ENCODE peak calls at places on chromosome 4, in eight cellular contexts. U is A549, A is astrocyte, W is IMR-90, O is foreskin fibroblast, Y is choroid plexus epithelial cell, Z is GM06990, J is tibial artery. B is an unnamed sample.

GRCh38 chr4:115834441-115834840 is 721.0 kb upstream of the NDST4 start:
- DNase-seq in W (no peak), U (no peak), Y (no peak), Z (no peak), A (no peak), J (no peak), O (no peak), B (no peak)

GRCh38 chr4:88938138-88938537 is 118.8 kb downstream of the FAM13A start:
- DNase-seq in O (peak), U (no peak), Z (no peak), W (peak), A (peak), J (no peak), Y (peak), B (peak)

GRCh38 chr4:99117876-99118693 is 26.0 kb downstream of the ADH4 start:
- DNase-seq in A (no peak), J (no peak), Z (no peak), U (no peak), Y (peak), O (no peak), W (peak), B (peak)

GRCh38 chr4:23269583-23269982 is 576.8 kb downstream of the GBA3 start:
- DNase-seq in Y (no peak), J (no peak), W (no peak), A (no peak), Z (no peak), U (no peak), O (no peak), B (peak)

GRCh38 chr4:1478766-1479355 is 72.6 kb upstream of the NKX1-1 start:
- DNase-seq in Y (no peak), W (no peak), O (no peak), J (no peak), U (no peak), Z (no peak), A (no peak), B (no peak)

GRCh38 chr4:22014222-22014741 is 65.7 kb upstream of the KCNIP4 start:
- DNase-seq in W (no peak), O (no peak), Z (no peak), A (no peak), U (no peak), Y (peak), J (no peak), B (peak)

GRCh38 chr4:47550899-47551548 is 65.9 kb downstream of the ATP10D start:
- DNase-seq in O (no peak), U (no peak), Y (peak), Z (no peak), J (no peak), W (peak), A (no peak), B (no peak)

GRCh38 chr4:121484633-121485032 is 103.8 kb upstream of the QRFPR start:
- DNase-seq in Y (peak), Z (no peak), A (peak), J (no peak), U (peak), O (peak), W (peak), B (peak)

GRCh38 chr4:157012781-157013180 is 41.2 kb upstream of the PDGFC start:
- DNase-seq in W (peak), Y (peak), A (peak), J (no peak), U (no peak), Z (no peak), O (no peak), B (peak)

GRCh38 chr4:78945638-78946179 is 6.5 kb upstream of the PAQR3 start:
- DNase-seq in J (no peak), U (no peak), O (no peak), W (no peak), Z (no peak), A (peak), Y (no peak), B (no peak)

GRCh38 chr4:86302242-86302641 is 57.6 kb downstream of the MAPK10 start:
- DNase-seq in Z (peak), W (peak), A (peak), U (no peak), Y (no peak), J (peak), O (no peak), B (peak)

GRCh38 chr4:168183717-168184571 is 91.6 kb downstream of the ANXA10 start:
- DNase-seq in J (no peak), U (peak), A (peak), W (peak), Z (peak), Y (peak), O (peak), B (peak)

GRCh38 chr4:108685036-108685686 is 34.8 kb downstream of the OSTC start:
- DNase-seq in W (no peak), A (no peak), O (no peak), Z (no peak), J (no peak), U (no peak), Y (peak), B (peak)

GRCh38 chr4:187268940-187269339 is 545.3 kb upstream of the FAT1 start:
- DNase-seq in Y (peak), A (peak), W (peak), U (no peak), J (no peak), O (peak), Z (no peak), B (no peak)

GRCh38 chr4:154124539-154125255 is 335.8 kb upstream of the SFRP2 start:
- DNase-seq in O (peak), U (no peak), Z (no peak), J (no peak), W (peak), Y (peak), A (peak), B (peak)

GRCh38 chr4:154120690-154121089 is 331.8 kb upstream of the SFRP2 start:
- DNase-seq in Y (no peak), Z (no peak), O (no peak), U (no peak), J (no peak), A (no peak), W (no peak), B (no peak)

GRCh38 chr4:154126276-154126675 is 337.4 kb upstream of the SFRP2 start:
- DNase-seq in A (peak), J (no peak), O (peak), Y (peak), U (no peak), Z (no peak), W (no peak), B (peak)

GRCh38 chr4:154123897-154124296 is 335.0 kb upstream of the SFRP2 start:
- DNase-seq in Z (no peak), Y (no peak), J (no peak), W (no peak), U (no peak), A (no peak), O (no peak), B (no peak)

GRCh38 chr4:154125340-154125739 is 336.5 kb upstream of the SFRP2 start:
- DNase-seq in U (no peak), A (no peak), Y (no peak), J (no peak), O (no peak), Z (no peak), W (no peak), B (no peak)
- TF ChIP-seq CTCF in U (no peak), A (no peak), Y (no peak), J (no peak), O (no peak), Z (no peak), W (no peak), B (no peak)

GRCh38 chr4:144906181-144906895 is 191.7 kb downstream of the ANAPC10 start:
- DNase-seq in Z (peak), Y (peak), A (peak), O (no peak), J (no peak), W (peak), U (no peak), B (no peak)
- H3K4me3 ChIP-seq in Z (no peak), Y (no peak), A (no peak), O (no peak), J (no peak), W (no peak), U (no peak), B (no peak)

DNA sequence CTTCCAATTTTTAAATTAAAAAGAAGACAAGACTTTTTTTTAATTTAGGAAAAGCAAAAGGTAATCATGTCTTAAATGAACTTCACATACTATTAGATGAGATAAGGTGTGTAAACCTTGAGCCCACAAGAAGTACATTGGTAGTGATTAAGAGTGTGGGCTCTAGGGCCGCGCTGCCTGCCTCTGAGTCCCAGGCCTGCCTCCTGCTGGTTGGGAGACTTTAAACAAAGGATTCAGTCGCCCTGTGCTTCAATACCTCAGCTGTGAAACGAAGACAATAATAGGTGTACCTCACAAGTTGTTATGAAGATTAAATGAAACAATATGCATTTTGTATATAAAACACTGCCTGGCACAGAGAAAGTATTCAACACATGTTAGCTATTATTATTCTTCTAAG is 95.9 kb upstream of the MYOZ2 start:
- DNase-seq in U (no peak), O (no peak), J (no peak), Z (no peak), A (no peak), W (no peak), Y (peak), B (no peak)
- TF ChIP-seq CTCF in U (no peak), O (peak), J (no peak), Z (peak), A (no peak), W (peak), Y (peak), B (peak)

GRCh38 chr4:184424993-184425758 is 49.2 kb downstream of the IRF2 start:
- DNase-seq in W (peak), Y (no peak), Z (no peak), U (no peak), O (no peak), J (no peak), A (no peak), B (no peak)

GRCh38 chr4:184427687-184428086 is 46.7 kb downstream of the IRF2 start:
- DNase-seq in O (no peak), J (no peak), U (no peak), Z (no peak), W (no peak), Y (no peak), A (no peak), B (no peak)

GRCh38 chr4:184428787-184429186 is 45.6 kb downstream of the IRF2 start:
- DNase-seq in A (no peak), J (no peak), Y (no peak), U (no peak), W (no peak), Z (no peak), O (no peak), B (no peak)

GRCh38 chr4:184424279-184424678 is 50.1 kb downstream of the IRF2 start:
- DNase-seq in J (no peak), U (no peak), O (no peak), Z (no peak), Y (no peak), W (no peak), A (no peak), B (no peak)

DNA sequence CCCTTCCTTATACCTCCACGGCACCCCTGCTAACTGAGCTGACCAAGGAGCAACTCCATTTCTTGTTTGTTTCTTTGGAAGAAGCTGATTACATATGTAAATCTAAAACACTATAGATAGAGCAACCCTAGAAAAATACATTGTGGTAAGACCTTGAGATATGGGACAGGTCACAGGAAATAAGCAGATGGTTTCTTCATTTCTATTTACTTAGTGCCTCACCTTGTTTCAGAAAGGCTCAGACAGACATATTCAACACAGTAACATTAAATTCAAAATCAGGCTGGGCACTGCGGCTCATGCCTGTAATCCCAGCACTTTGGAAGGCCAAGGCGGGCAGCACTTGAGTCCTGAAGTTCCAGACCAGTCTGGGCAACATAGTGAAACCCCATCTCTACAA is 47.3 kb downstream of the IRF2 start:
- DNase-seq in O (no peak), Z (no peak), J (no peak), Y (no peak), U (no peak), W (no peak), A (no peak), B (no peak)
- H3K4me3 ChIP-seq in O (no peak), Z (no peak), J (no peak), Y (no peak), U (no peak), W (no peak), A (no peak), B (no peak)

DNA sequence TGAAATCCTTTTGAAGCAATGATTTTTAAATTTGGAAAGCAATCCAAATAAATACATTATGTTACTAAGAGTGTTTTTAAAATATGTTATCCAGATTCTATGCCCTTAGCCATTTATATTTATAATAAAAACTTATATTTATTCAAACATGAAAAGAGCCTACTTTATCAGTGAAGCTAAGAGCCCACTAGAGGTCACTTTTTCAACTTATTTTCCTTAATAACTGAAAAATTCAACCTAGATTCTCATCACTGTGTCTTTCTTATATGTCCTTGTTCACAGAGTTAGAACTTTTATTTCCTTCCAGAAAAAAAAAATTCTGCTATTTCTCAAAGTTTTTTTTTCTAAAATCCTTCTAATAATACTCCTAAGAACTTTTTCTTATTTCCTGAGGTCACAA is 23.9 kb downstream of the PRDM8 start:
- DNase-seq in Y (peak), J (no peak), Z (no peak), W (peak), O (no peak), A (no peak), U (no peak), B (peak)
- TF ChIP-seq CTCF in Y (peak), J (peak), Z (peak), W (peak), O (peak), A (peak), U (peak), B (peak)

GRCh38 chr4:6225469-6225868 is 25.1 kb upstream of the JAKMIP1 start:
- DNase-seq in A (peak), Y (peak), Z (no peak), O (no peak), J (peak), W (peak), U (no peak), B (peak)
- H3K4me3 ChIP-seq in A (no peak), Y (no peak), Z (no peak), O (no peak), J (no peak), W (no peak), U (no peak), B (no peak)